ENCODE peak calls at places on chromosomes 3 and 15, in four cellular contexts. T is fibroblast of mammary gland; H is activated CD4-positive, alpha-beta T cell treated with anti-CD3 and anti-CD28 coated beads, Interleukin-2, amount 50 U/mL, for 24 hours; Y is NCI-H774. Q is an unnamed sample.

GRCh38 chr3:194830401-194830800 is 144.7 kb downstream of the FAM43A start:
- DNase-seq in T (no peak), H (no peak), Y (no peak), Q (no peak)

GRCh38 chr3:156761713-156762575 is 64.2 kb upstream of the LEKR1 start:
- DNase-seq in T (peak; percentile 67), H (no peak), Y (no peak), Q (no peak)

GRCh38 chr15:83030021-83030420 is 18.6 kb upstream of the C15orf40 start:
- DNase-seq in T (no peak), H (no peak), Y (no peak), Q (no peak)

GRCh38 chr15:57038040-57038439 is 119.6 kb downstream of the TCF12 start:
- DNase-seq in T (no peak), H (no peak), Y (no peak), Q (no peak)

GRCh38 chr15:59367022-59367451 is 5.6 kb downstream of the MYO1E start:
- DNase-seq in T (no peak), H (no peak), Y (no peak), Q (no peak)

GRCh38 chr3:80543154-80543553 is 775.4 kb upstream of the ROBO1 start:
- DNase-seq in T (no peak), H (no peak), Y (no peak), Q (no peak)

GRCh38 chr15:83108266-83109219 is 1.1 kb downstream of the TM6SF1 start:
- DNase-seq in T (no peak), H (no peak), Y (no peak), Q (no peak)

GRCh38 chr3:67653425-67654098 is 850 bp downstream of the SUCLG2 start:
- DNase-seq in T (peak; percentile 32), H (no peak), Y (no peak), Q (no peak)

GRCh38 chr15:69807752-69808151 is 290.0 kb downstream of the TLE3 start:
- DNase-seq in T (peak; percentile 19), H (no peak), Y (no peak), Q (no peak)

GRCh38 chr3:47420511-47421484 is 40.0 kb downstream of the PTPN23 start:
- DNase-seq in T (peak; percentile 86), H (peak; percentile 88), Y (peak; percentile 27), Q (peak; percentile 59)

GRCh38 chr3:39065197-39065596 is 13.4 kb downstream of the WDR48 start:
- DNase-seq in T (peak; percentile 31), H (no peak), Y (no peak), Q (no peak)

GRCh38 chr3:74348421-74348820 is 266.0 kb downstream of the CNTN3 start:
- DNase-seq in T (no peak), H (no peak), Y (no peak), Q (no peak)

GRCh38 chr3:152779649-152780048 is 55.3 kb upstream of the P2RY1 start:
- DNase-seq in T (peak; percentile 34), H (no peak), Y (no peak), Q (no peak)

GRCh38 chr3:62142280-62142679 is 231.1 kb downstream of the FEZF2 start:
- DNase-seq in T (no peak), H (no peak), Y (no peak), Q (no peak)

GRCh38 chr3:128360705-128361271 is 105.9 kb downstream of the DNAJB8 start:
- DNase-seq in T (no peak), H (no peak), Y (no peak), Q (no peak)

GRCh38 chr15:78073026-78073425 is 4.5 kb downstream of the TBC1D2B start:
- DNase-seq in T (no peak), H (no peak), Y (no peak), Q (no peak)

GRCh38 chr15:85770014-85770721 is 24.6 kb downstream of the KLHL25 start:
- DNase-seq in T (no peak), H (no peak), Y (no peak), Q (no peak)

GRCh38 chr3:193620055-193620454 is 27.0 kb downstream of the OPA1 start:
- DNase-seq in T (no peak), H (no peak), Y (no peak), Q (no peak)

GRCh38 chr15:88003928-88004327 is 252.6 kb downstream of the NTRK3 start:
- DNase-seq in T (no peak), H (no peak), Y (no peak), Q (no peak)

GRCh38 chr3:126952261-126952982 is 30.5 kb upstream of the PLXNA1 start:
- DNase-seq in T (no peak), H (no peak), Y (no peak), Q (no peak)

GRCh38 chr3:183220828-183221227 is 32.2 kb upstream of the B3GNT5 start:
- DNase-seq in T (peak; percentile 45), H (no peak), Y (no peak), Q (no peak)

GRCh38 chr15:40511472-40512133 is 40.8 kb downstream of the CHST14 start:
- DNase-seq in T (peak; percentile 35), H (no peak), Y (peak; percentile 43), Q (peak; percentile 62)

GRCh38 chr3:30256474-30256873 is 349.9 kb upstream of the TGFBR2 start:
- DNase-seq in T (no peak), H (no peak), Y (no peak), Q (no peak)

GRCh38 chr15:68375191-68375631 is 56.8 kb downstream of the ITGA11 start:
- DNase-seq in T (no peak), H (no peak), Y (no peak), Q (no peak)

GRCh38 chr15:81170504-81170903 is 26.2 kb upstream of the IL16 start:
- DNase-seq in T (peak; percentile 70), H (no peak), Y (no peak), Q (no peak)

GRCh38 chr3:135762188-135762853 is 203.2 kb upstream of the PPP2R3A start:
- DNase-seq in T (no peak), H (no peak), Y (no peak), Q (no peak)

GRCh38 chr3:20503394-20504082 is 317.5 kb upstream of the SGO1 start:
- DNase-seq in T (no peak), H (no peak), Y (no peak), Q (no peak)

GRCh38 chr15:90564109-90564508 is 34.4 kb downstream of the CRTC3 start:
- DNase-seq in T (no peak), H (no peak), Y (no peak), Q (no peak)

GRCh38 chr15:31206386-31207174 is 105.1 kb upstream of the TRPM1 start:
- DNase-seq in T (no peak), H (no peak), Y (no peak), Q (no peak)

GRCh38 chr3:94416768-94417167 is 353.9 kb downstream of the NSUN3 start:
- DNase-seq in T (no peak), H (no peak), Y (no peak), Q (no peak)

GRCh38 chr15:51312132-51312531 is 26.3 kb downstream of the CYP19A1 start:
- DNase-seq in T (peak; percentile 41), H (no peak), Y (peak; percentile 20), Q (no peak)

GRCh38 chr15:47688573-47689086 is 28.7 kb upstream of the SEMA6D start:
- DNase-seq in T (peak; percentile 61), H (no peak), Y (no peak), Q (no peak)

GRCh38 chr3:128399221-128399915 is 67.3 kb downstream of the DNAJB8 start:
- DNase-seq in T (no peak), H (no peak), Y (no peak), Q (no peak)